ENCODE peak calls at places on chromosomes 4 and X, in four cellular contexts. One of them, this sample, is unnamed. For H3K4me1, the result is how much of the 10 kb centered on the place peaks cover.

GRCh38 chr4:22634541-22635181 is 58.1 kb upstream of the GBA3 start:
- DNase-seq in ovary: no peak
- DNase-seq in CD8-positive, alpha-beta memory T cell: no peak
- DNase-seq in IMR-90: no peak
- DNase-seq in this sample: no peak

GRCh38 chr4:105122334-105122733 is 24.3 kb upstream of the TET2 start:
- DNase-seq in ovary: no peak
- DNase-seq in CD8-positive, alpha-beta memory T cell: no peak
- DNase-seq in IMR-90: no peak
- DNase-seq in this sample: no peak

GRCh38 chr4:98448923-98449322 is 187.7 kb downstream of the RAP1GDS1 start:
- DNase-seq in ovary: no peak
- DNase-seq in CD8-positive, alpha-beta memory T cell: no peak
- DNase-seq in IMR-90: no peak
- DNase-seq in this sample: peak

GRCh38 chr4:82284475-82284857 is 89.3 kb downstream of the HNRNPD start:
- DNase-seq in ovary: no peak
- DNase-seq in CD8-positive, alpha-beta memory T cell: no peak
- DNase-seq in IMR-90: no peak
- DNase-seq in this sample: no peak

GRCh38 chrX:150363561-150364346 is 637 bp downstream of the MAMLD1 start:
- DNase-seq in ovary: peak
- DNase-seq in CD8-positive, alpha-beta memory T cell: no peak
- DNase-seq in IMR-90: peak
- DNase-seq in this sample: no peak

GRCh38 chrX:154010330-154011087 is 9.2 kb downstream of the IRAK1 start:
- DNase-seq in ovary: no peak
- DNase-seq in CD8-positive, alpha-beta memory T cell: no peak
- DNase-seq in IMR-90: no peak
- DNase-seq in this sample: peak

GRCh38 chr4:174198396-174199179 is 84.9 kb downstream of the FBXO8 start:
- DNase-seq in ovary: peak
- DNase-seq in CD8-positive, alpha-beta memory T cell: no peak
- DNase-seq in IMR-90: peak
- DNase-seq in this sample: no peak

GRCh38 chr4:73593631-73594241 is 26.5 kb downstream of the RASSF6 start:
- DNase-seq in ovary: no peak
- DNase-seq in CD8-positive, alpha-beta memory T cell: no peak
- DNase-seq in IMR-90: peak
- DNase-seq in this sample: peak

GRCh38 chrX:100587846-100588245 is 3.1 kb downstream of the TNMD start:
- DNase-seq in ovary: no peak
- DNase-seq in CD8-positive, alpha-beta memory T cell: no peak
- DNase-seq in IMR-90: no peak
- DNase-seq in this sample: no peak
- H3K27ac ChIP-seq in ovary: no peak
- H3K27ac ChIP-seq in CD8-positive, alpha-beta memory T cell: no peak
- H3K27ac ChIP-seq in IMR-90: no peak
- H3K27ac ChIP-seq in this sample: no peak

GRCh38 chr4:186669735-186670134 is 53.9 kb downstream of the FAT1 start:
- DNase-seq in ovary: no peak
- DNase-seq in CD8-positive, alpha-beta memory T cell: no peak
- DNase-seq in IMR-90: no peak
- DNase-seq in this sample: no peak

GRCh38 chr4:186666252-186666651 is 57.4 kb downstream of the FAT1 start:
- DNase-seq in ovary: no peak
- DNase-seq in CD8-positive, alpha-beta memory T cell: no peak
- DNase-seq in IMR-90: peak
- DNase-seq in this sample: peak

GRCh38 chr4:186669159-186669720 is 54.4 kb downstream of the FAT1 start:
- DNase-seq in ovary: no peak
- DNase-seq in CD8-positive, alpha-beta memory T cell: no peak
- DNase-seq in IMR-90: peak
- DNase-seq in this sample: peak

GRCh38 chr4:186666750-186667149 is 56.9 kb downstream of the FAT1 start:
- DNase-seq in ovary: no peak
- DNase-seq in CD8-positive, alpha-beta memory T cell: no peak
- DNase-seq in IMR-90: no peak
- DNase-seq in this sample: no peak
- H3K4me3 ChIP-seq in ovary: no peak
- H3K4me3 ChIP-seq in CD8-positive, alpha-beta memory T cell: no peak
- H3K4me3 ChIP-seq in IMR-90: no peak
- H3K4me3 ChIP-seq in this sample: no peak

DNA sequence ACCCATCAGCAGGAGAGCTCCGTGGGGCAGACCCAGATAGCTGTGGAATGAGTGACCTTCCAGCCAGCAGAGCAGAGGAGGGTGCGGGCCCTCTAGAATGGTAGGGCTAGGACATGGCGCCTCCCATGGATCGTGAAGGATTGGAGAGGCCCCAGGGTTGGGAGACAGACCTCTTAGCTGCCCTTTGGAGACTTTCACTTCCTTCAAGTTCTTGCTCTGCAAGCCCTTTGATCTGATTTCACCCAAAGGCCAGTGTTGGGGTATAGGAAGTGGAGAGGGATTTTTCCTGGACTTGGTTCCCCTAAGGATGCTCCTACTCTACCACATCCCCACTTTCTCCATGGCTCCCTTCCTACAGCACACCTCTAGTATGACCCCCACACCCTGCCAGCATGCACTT is 3.0 kb downstream of the SASH3 start:
- DNase-seq in ovary: no peak
- DNase-seq in CD8-positive, alpha-beta memory T cell: no peak
- DNase-seq in IMR-90: no peak
- DNase-seq in this sample: no peak
- H3K4me1 ChIP-seq in ovary: under half
- H3K4me1 ChIP-seq in CD8-positive, alpha-beta memory T cell: half or more
- H3K4me1 ChIP-seq in IMR-90: under half
- H3K4me1 ChIP-seq in this sample: under half

DNA sequence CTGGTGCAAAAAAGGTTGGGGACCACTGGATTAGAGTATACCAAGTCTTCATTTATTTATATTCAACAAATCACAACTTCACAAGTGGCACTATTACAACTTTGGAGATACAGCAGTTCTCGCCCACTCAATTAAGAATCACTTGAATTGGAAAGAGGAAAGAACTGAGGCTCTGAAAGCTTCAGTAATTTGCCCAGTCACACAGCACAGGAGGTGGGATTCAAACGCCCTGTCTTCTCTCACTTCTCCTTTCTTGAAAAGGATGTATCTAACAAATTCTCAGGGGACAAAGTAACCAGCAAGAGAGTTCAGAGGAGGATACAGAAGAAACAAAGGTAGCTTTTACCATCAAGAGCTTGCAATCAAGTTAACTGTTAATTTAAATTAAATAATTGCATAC is 12.4 kb downstream of the SMIM14 start:
- DNase-seq in ovary: no peak
- DNase-seq in CD8-positive, alpha-beta memory T cell: no peak
- DNase-seq in IMR-90: no peak
- DNase-seq in this sample: no peak
- H3K27ac ChIP-seq in ovary: no peak
- H3K27ac ChIP-seq in CD8-positive, alpha-beta memory T cell: no peak
- H3K27ac ChIP-seq in IMR-90: no peak
- H3K27ac ChIP-seq in this sample: no peak

DNA sequence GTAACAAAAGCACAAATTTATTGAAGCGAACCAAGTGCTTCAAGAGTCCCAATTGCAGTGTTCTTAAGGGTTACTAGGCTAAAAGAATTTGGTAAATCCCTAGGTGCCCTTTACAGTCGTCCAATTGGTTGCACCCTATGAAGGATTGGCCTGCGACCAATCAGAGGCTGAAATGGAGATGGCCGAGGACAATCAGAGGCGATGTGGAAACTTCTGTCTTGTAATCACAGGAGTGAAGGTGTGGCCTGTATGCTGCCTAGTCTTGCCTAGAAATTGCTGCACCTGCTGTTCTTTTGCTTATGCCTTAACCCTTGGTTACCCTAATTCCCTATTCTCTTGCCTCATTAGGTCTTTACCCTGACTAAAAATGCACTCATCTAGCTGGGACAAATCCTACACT is 1.1 kb upstream of the DCK start:
- DNase-seq in ovary: no peak
- DNase-seq in CD8-positive, alpha-beta memory T cell: no peak
- DNase-seq in IMR-90: no peak
- DNase-seq in this sample: peak
- H3K4me3 ChIP-seq in ovary: no peak
- H3K4me3 ChIP-seq in CD8-positive, alpha-beta memory T cell: no peak
- H3K4me3 ChIP-seq in IMR-90: no peak
- H3K4me3 ChIP-seq in this sample: no peak

GRCh38 chr4:68447201-68447600 is at the start of gene TMPRSS11E:
- DNase-seq in ovary: no peak
- DNase-seq in CD8-positive, alpha-beta memory T cell: no peak
- DNase-seq in IMR-90: no peak
- DNase-seq in this sample: no peak

GRCh38 chr4:68451246-68452211 is 4.3 kb downstream of the TMPRSS11E start:
- DNase-seq in ovary: no peak
- DNase-seq in CD8-positive, alpha-beta memory T cell: no peak
- DNase-seq in IMR-90: peak
- DNase-seq in this sample: no peak
- H3K4me1 ChIP-seq in ovary: under half
- H3K4me1 ChIP-seq in CD8-positive, alpha-beta memory T cell: under half
- H3K4me1 ChIP-seq in IMR-90: under half
- H3K4me1 ChIP-seq in this sample: under half

GRCh38 chrX:134548257-134548732 is 88.3 kb downstream of the HPRT1 start:
- DNase-seq in ovary: no peak
- DNase-seq in CD8-positive, alpha-beta memory T cell: no peak
- DNase-seq in IMR-90: no peak
- DNase-seq in this sample: peak

GRCh38 chrX:134547047-134547679 is 87.2 kb downstream of the HPRT1 start:
- DNase-seq in ovary: no peak
- DNase-seq in CD8-positive, alpha-beta memory T cell: no peak
- DNase-seq in IMR-90: peak
- DNase-seq in this sample: no peak

GRCh38 chrX:134551365-134552095 is 91.6 kb downstream of the HPRT1 start:
- DNase-seq in ovary: no peak
- DNase-seq in CD8-positive, alpha-beta memory T cell: no peak
- DNase-seq in IMR-90: peak
- DNase-seq in this sample: no peak

GRCh38 chrX:134546187-134546586 is 86.2 kb downstream of the HPRT1 start:
- DNase-seq in ovary: no peak
- DNase-seq in CD8-positive, alpha-beta memory T cell: no peak
- DNase-seq in IMR-90: no peak
- DNase-seq in this sample: no peak

DNA sequence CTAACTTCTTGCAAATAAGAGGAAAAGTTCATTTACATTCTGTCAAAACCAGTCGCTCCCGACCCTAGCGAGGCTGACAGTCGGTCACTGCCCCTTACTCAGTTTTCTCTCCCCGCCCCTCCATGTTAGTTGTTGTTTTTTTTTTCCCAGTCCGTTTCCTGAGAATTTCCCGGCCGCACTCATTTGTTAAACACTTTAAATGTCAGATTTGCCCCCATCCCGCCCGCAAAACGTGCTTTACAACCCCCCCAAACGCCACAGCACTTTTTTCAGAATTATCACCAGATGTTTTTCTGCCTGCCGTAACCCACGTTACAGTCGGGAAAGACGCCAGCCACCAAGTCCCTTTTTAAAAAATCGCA is 88.9 kb downstream of the HPRT1 start:
- DNase-seq in ovary: no peak
- DNase-seq in CD8-positive, alpha-beta memory T cell: no peak
- DNase-seq in IMR-90: no peak
- DNase-seq in this sample: no peak
- H3K27ac ChIP-seq in ovary: peak
- H3K27ac ChIP-seq in CD8-positive, alpha-beta memory T cell: no peak
- H3K27ac ChIP-seq in IMR-90: peak
- H3K27ac ChIP-seq in this sample: peak

GRCh38 chr4:169071781-169072180 is 61.7 kb upstream of the CBR4 start:
- DNase-seq in ovary: no peak
- DNase-seq in CD8-positive, alpha-beta memory T cell: no peak
- DNase-seq in IMR-90: peak
- DNase-seq in this sample: no peak

GRCh38 chr4:169070895-169071218 is 60.8 kb upstream of the CBR4 start:
- DNase-seq in ovary: no peak
- DNase-seq in CD8-positive, alpha-beta memory T cell: no peak
- DNase-seq in IMR-90: no peak
- DNase-seq in this sample: peak

GRCh38 chr4:169068423-169068822 is 58.4 kb upstream of the CBR4 start:
- DNase-seq in ovary: no peak
- DNase-seq in CD8-positive, alpha-beta memory T cell: no peak
- DNase-seq in IMR-90: no peak
- DNase-seq in this sample: no peak

GRCh38 chr4:169066934-169067333 is 56.9 kb upstream of the CBR4 start:
- DNase-seq in ovary: no peak
- DNase-seq in CD8-positive, alpha-beta memory T cell: no peak
- DNase-seq in IMR-90: no peak
- DNase-seq in this sample: no peak

DNA sequence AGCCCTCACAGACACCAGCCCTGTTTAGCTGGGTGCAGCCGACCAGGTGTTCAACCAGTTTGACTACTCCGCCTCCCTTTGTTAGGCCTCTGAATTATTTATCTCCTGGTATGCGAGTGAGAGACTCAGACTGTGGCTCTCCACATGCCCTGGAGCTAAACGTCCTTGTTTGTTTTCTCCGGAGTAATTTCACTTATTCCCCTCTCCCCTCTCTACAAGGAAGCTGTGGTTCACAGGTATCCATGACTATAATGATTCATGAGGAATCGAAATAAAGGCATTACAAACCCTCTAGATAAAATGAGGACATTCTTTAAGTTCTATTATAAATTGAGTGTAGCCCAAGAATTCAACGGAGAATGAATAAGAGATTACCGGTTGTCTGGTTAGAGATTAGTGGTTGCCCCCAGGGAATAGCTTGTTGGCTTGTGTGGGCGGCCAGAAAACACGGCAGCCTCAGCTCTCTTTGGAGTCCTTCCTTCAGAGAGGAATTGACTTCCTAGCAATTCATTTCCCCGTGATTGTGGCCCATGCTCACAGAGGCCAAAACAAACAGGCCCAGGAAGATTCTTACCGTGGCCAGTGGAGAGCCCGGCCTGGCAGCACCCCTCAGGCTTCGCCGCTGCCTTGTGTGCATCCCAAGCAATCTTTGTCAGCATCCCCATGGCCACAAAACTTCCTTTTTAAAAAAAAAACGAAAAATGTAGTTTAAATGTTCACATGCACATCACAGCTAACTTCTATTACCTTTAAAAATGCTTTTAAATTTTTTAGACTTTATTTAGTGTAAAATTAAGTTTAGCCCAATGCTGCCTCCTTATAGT is 60.2 kb upstream of the CBR4 start:
- DNase-seq in ovary: peak
- DNase-seq in CD8-positive, alpha-beta memory T cell: no peak
- DNase-seq in IMR-90: peak
- DNase-seq in this sample: peak
- H3K4me3 ChIP-seq in ovary: no peak
- H3K4me3 ChIP-seq in CD8-positive, alpha-beta memory T cell: no peak
- H3K4me3 ChIP-seq in IMR-90: no peak
- H3K4me3 ChIP-seq in this sample: no peak

DNA sequence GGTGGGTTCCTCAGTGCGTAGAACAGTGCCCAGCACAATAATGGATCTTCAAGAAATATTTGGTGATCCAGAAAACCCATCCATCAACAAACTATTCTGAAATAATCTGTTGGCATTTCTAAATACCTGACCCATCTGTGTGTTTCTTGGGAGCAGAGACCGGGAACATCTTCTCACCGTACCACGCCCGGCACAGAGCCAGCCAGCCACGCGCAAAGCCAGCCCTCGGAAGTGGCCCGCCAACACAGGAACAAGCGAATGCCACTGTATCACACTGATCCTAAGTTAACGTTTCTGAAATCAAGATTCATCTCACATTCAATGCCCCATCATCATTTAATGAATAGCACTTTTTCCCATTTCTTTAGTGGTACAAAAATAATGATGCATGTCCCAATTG is 44.4 kb downstream of the JAKMIP1 start:
- DNase-seq in ovary: no peak
- DNase-seq in CD8-positive, alpha-beta memory T cell: no peak
- DNase-seq in IMR-90: no peak
- DNase-seq in this sample: no peak
- H3K4me1 ChIP-seq in ovary: under half
- H3K4me1 ChIP-seq in CD8-positive, alpha-beta memory T cell: under half
- H3K4me1 ChIP-seq in IMR-90: under half
- H3K4me1 ChIP-seq in this sample: under half